ENCODE peak calls at places on chromosome 14, in seven cellular contexts. T is Peyer's patch, P is endothelial cell of umbilical vein, I is right lobe of liver, E is A549, L is heart left ventricle, J is adrenal gland. S is an unnamed sample.

GRCh38 chr14:103398427-103399195 is 13.4 kb downstream of the MARK3 start:
- DNase-seq in P (peak), T (no peak), I (no peak), E (no peak), J (peak), L (no peak), S (no peak)

GRCh38 chr14:95432152-95433093 is 84.0 kb downstream of the SYNE3 start:
- DNase-seq in I (peak), P (peak), E (peak), L (peak), T (no peak), J (peak), S (no peak)

GRCh38 chr14:89190779-89191513 is 226.1 kb downstream of the FOXN3 start:
- DNase-seq in P (no peak), E (no peak), J (no peak), I (no peak), T (no peak), L (no peak), S (no peak)

GRCh38 chr14:74290415-74290814 is 12.3 kb downstream of the ABCD4 start:
- DNase-seq in E (peak), J (no peak), L (no peak), T (no peak), P (peak), I (no peak), S (no peak)

GRCh38 chr14:85444685-85445084 is 85.3 kb upstream of the FLRT2 start:
- DNase-seq in P (no peak), I (no peak), E (no peak), J (no peak), L (peak), T (no peak), S (no peak)

GRCh38 chr14:54840798-54841197 is 61.8 kb downstream of the GCH1 start:
- DNase-seq in P (no peak), J (no peak), T (no peak), L (no peak), E (no peak), I (no peak), S (no peak)

GRCh38 chr14:36047912-36048311 is 128.6 kb downstream of the PTCSC3 start:
- DNase-seq in T (no peak), P (no peak), I (no peak), L (no peak), J (no peak), E (no peak), S (no peak)

GRCh38 chr14:71358209-71358931 is 451.1 kb downstream of the PCNX1 start:
- DNase-seq in J (no peak), P (no peak), L (no peak), I (no peak), E (no peak), T (no peak), S (no peak)

GRCh38 chr14:66662374-66662773 is 154.4 kb downstream of the GPHN start:
- DNase-seq in T (no peak), J (peak), L (no peak), I (no peak), P (peak), E (no peak), S (no peak)

GRCh38 chr14:35993512-35993960 is 167.4 kb downstream of the BRMS1L start:
- DNase-seq in P (no peak), I (no peak), E (no peak), J (no peak), L (no peak), T (no peak), S (no peak)

GRCh38 chr14:64971890-64972785 is at the start of gene RAB15:
- DNase-seq in J (peak), P (peak), T (no peak), I (no peak), E (peak), L (peak), S (peak)

GRCh38 chr14:98194821-98195220 is 1077.2 kb downstream of the BCL11B start:
- DNase-seq in L (no peak), T (no peak), E (no peak), I (no peak), P (no peak), J (no peak), S (no peak)

GRCh38 chr14:88468396-88468795 is 82.9 kb downstream of the SPATA7 start:
- DNase-seq in I (no peak), E (no peak), J (no peak), L (no peak), T (no peak), P (peak), S (no peak)

GRCh38 chr14:72619071-72619710 is 274.7 kb downstream of the DPF3 start:
- DNase-seq in P (no peak), E (no peak), I (no peak), T (no peak), L (no peak), J (no peak), S (no peak)
- H3K27ac ChIP-seq in P (no peak), E (no peak), I (no peak), T (no peak), L (peak), J (no peak), S (no peak)

GRCh38 chr14:29706700-29707099 is 220.9 kb downstream of the PRKD1 start:
- DNase-seq in E (no peak), P (no peak), J (no peak), T (no peak), I (no peak), L (no peak), S (no peak)

GRCh38 chr14:29712586-29712985 is 215.1 kb downstream of the PRKD1 start:
- DNase-seq in J (no peak), P (no peak), E (no peak), T (no peak), L (no peak), I (no peak), S (no peak)

GRCh38 chr14:29709490-29709889 is 218.2 kb downstream of the PRKD1 start:
- DNase-seq in E (no peak), J (no peak), L (no peak), I (no peak), T (no peak), P (no peak), S (no peak)

GRCh38 chr14:29705801-29706200 is 221.8 kb downstream of the PRKD1 start:
- DNase-seq in J (no peak), P (no peak), T (no peak), E (no peak), L (no peak), I (no peak), S (no peak)

GRCh38 chr14:29710015-29710414 is 217.6 kb downstream of the PRKD1 start:
- DNase-seq in P (peak), I (no peak), J (no peak), E (no peak), L (no peak), T (no peak), S (no peak)
- TF ChIP-seq CTCF in P (no peak), I (no peak), J (no peak), E (no peak), L (peak), T (no peak), S (no peak)

GRCh38 chr14:100065161-100065871 is at the start of gene EVL:
- DNase-seq in J (no peak), P (peak), T (peak), L (no peak), E (no peak), I (no peak), S (no peak)
- TF ChIP-seq POLR2A in J (no peak), P (no peak), T (peak), L (no peak), E (no peak), I (peak), S (no peak)

GRCh38 chr14:34688470-34689206 is 25.8 kb downstream of the CFL2 start:
- DNase-seq in J (peak), P (no peak), E (no peak), L (no peak), I (no peak), T (no peak), S (no peak)
- H3K27ac ChIP-seq in J (no peak), P (no peak), E (peak), L (no peak), I (peak), T (no peak), S (no peak)

DNA sequence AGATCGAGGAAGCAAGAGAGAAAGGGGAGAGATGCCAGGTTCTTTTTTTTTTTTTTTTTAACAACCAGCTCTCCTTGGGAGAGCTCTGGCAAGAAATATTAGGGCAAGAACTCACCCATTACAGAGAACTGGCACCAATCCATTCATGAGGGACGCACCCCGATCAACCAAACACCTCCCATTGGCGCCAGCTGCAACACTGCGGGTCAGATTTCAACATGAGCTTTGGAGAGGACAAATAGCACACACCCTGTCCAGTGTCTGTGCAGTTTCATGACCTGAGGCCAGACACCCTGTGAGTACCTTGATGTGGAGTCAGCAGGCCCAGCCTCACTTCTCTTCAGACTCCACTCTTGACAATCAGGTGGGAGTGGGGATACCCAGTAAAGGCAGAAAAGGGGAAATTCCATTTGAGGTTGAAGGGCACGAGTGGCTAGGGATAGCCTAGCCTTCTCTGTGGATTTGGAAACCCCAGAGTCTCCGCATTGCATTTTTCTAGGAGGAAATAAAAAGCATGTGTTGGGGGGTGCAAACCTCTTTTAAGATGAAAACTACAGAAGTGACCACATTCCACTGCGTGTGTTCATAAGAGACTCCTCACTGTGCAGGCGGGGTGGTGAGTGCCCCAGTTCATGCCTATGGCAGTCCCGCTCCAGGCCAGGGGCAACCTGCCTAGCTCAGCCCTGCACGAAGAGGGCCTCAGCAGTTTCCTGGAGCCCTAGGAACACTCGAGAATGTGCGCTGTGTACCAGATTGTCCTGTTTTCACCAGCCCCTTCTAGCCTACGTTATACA is 42.4 kb upstream of the GPATCH2L start:
- DNase-seq in E (no peak), I (peak), J (no peak), T (no peak), P (no peak), L (no peak), S (peak)
- TF ChIP-seq CTCF in E (no peak), I (no peak), J (no peak), T (no peak), P (no peak), L (no peak), S (no peak)

GRCh38 chr14:31556191-31556590 is 5.0 kb upstream of the NUBPL start:
- DNase-seq in P (no peak), I (no peak), L (no peak), J (no peak), T (no peak), E (no peak), S (no peak)

GRCh38 chr14:31560759-31561154 is 447 bp upstream of the NUBPL start:
- DNase-seq in P (no peak), E (no peak), L (no peak), T (no peak), J (no peak), I (no peak), S (no peak)

GRCh38 chr14:31559939-31560338 is 1.3 kb upstream of the NUBPL start:
- DNase-seq in J (no peak), I (no peak), E (no peak), T (no peak), L (no peak), P (no peak), S (no peak)

GRCh38 chr14:31564194-31564593 is 3.0 kb downstream of the NUBPL start:
- DNase-seq in I (no peak), E (no peak), P (no peak), J (no peak), T (no peak), L (no peak), S (no peak)

GRCh38 chr14:31561155-31561846 is at the start of gene NUBPL:
- DNase-seq in T (peak), L (peak), I (peak), P (peak), J (peak), E (peak), S (peak)
- TF ChIP-seq POLR2A in T (no peak), L (peak), I (peak), P (peak), J (peak), E (peak), S (no peak)

GRCh38 chr14:81144811-81145598 is 75.8 kb downstream of the GTF2A1 start:
- DNase-seq in I (no peak), P (no peak), E (no peak), L (no peak), T (no peak), J (no peak), S (no peak)
- H3K27ac ChIP-seq in I (no peak), P (no peak), E (no peak), L (no peak), T (peak), J (no peak), S (no peak)

S was measured in gastrocnemius medialis.